ENCODE peak calls at places on chromosomes 7 and 10, in five cellular contexts. A is spleen, T is uterus, M is BJ, S is PC-3. W is an unnamed sample.

GRCh38 chr7:84536256-84536870 is 341.8 kb upstream of the SEMA3A start:
- DNase-seq in A (no peak), T (no peak), M (no peak), S (peak), W (no peak)

GRCh38 chr7:92973964-92974363 is 137.6 kb upstream of the CDK6 start:
- DNase-seq in A (no peak), T (no peak), M (peak), S (peak), W (no peak)

GRCh38 chr7:44827567-44827966 is 20.3 kb downstream of the H2AZ2 start:
- DNase-seq in A (peak), T (no peak), M (no peak), S (no peak), W (peak)

GRCh38 chr10:97255512-97256293 is 36.7 kb downstream of the ARHGAP19 start:
- DNase-seq in A (no peak), T (no peak), M (no peak), S (no peak), W (no peak)

GRCh38 chr10:30553625-30554442 is 75.7 kb downstream of the LYZL2 start:
- DNase-seq in A (peak), T (peak), M (peak), S (peak), W (no peak)

GRCh38 chr10:48464871-48465736 is 139.8 kb downstream of the ARHGAP22 start:
- DNase-seq in A (peak), T (no peak), M (no peak), S (no peak), W (peak)

GRCh38 chr10:111206521-111206920 is 129.7 kb downstream of the ADRA2A start:
- DNase-seq in A (no peak), T (no peak), M (no peak), S (no peak), W (no peak)

GRCh38 chr10:79445217-79445707 is at the start of gene ZCCHC24:
- DNase-seq in A (peak), T (no peak), M (no peak), S (peak), W (no peak)

GRCh38 chr10:119191881-119192280 is 13.3 kb upstream of the PRDX3 start:
- DNase-seq in A (no peak), T (no peak), M (no peak), S (peak), W (no peak)

GRCh38 chr7:12212051-12212485 is 974 bp downstream of the TMEM106B start:
- DNase-seq in A (no peak), T (no peak), M (no peak), S (no peak), W (no peak)

GRCh38 chr7:132394283-132395003 is 181.8 kb downstream of the PLXNA4 start:
- DNase-seq in A (no peak), T (no peak), M (no peak), S (peak), W (no peak)

GRCh38 chr7:127943541-127944521 is 87.4 kb downstream of the LRRC4 start:
- DNase-seq in A (no peak), T (no peak), M (no peak), S (no peak), W (no peak)

GRCh38 chr10:122307669-122308486 is 36.8 kb downstream of the BTBD16 start:
- DNase-seq in A (no peak), T (peak), M (peak), S (peak), W (peak)

GRCh38 chr7:116776610-116777289 is 85.6 kb upstream of the CAPZA2 start:
- DNase-seq in A (no peak), T (no peak), M (peak), S (peak), W (no peak)

GRCh38 chr7:148337995-148338747 is 252.4 kb upstream of the C7orf33 start:
- DNase-seq in A (no peak), T (no peak), M (no peak), S (no peak), W (no peak)

GRCh38 chr10:5484205-5484604 is 15.2 kb downstream of the CALML5 start:
- DNase-seq in A (no peak), T (no peak), M (no peak), S (peak), W (no peak)

GRCh38 chr7:26653966-26654365 is 210.4 kb downstream of the SKAP2 start:
- DNase-seq in A (no peak), T (no peak), M (no peak), S (peak), W (no peak)

GRCh38 chr10:102422586-102423129 is 2.0 kb downstream of the FBXL15 start:
- DNase-seq in A (peak), T (peak), M (no peak), S (peak), W (peak)

GRCh38 chr10:21496285-21497176 is 29.0 kb downstream of the SKIDA1 start:
- DNase-seq in A (peak), T (peak), M (no peak), S (peak), W (peak)

GRCh38 chr7:101239191-101239950 is 1.8 kb upstream of the CLDN15 start:
- DNase-seq in A (peak), T (no peak), M (no peak), S (no peak), W (no peak)

GRCh38 chr10:110709964-110710587 is 65.9 kb downstream of the RBM20 start:
- DNase-seq in A (no peak), T (no peak), M (no peak), S (no peak), W (no peak)

GRCh38 chr7:86733783-86734182 is 90.1 kb downstream of the GRM3 start:
- DNase-seq in A (no peak), T (no peak), M (no peak), S (peak), W (no peak)

GRCh38 chr10:112365014-112365432 is 8.9 kb upstream of the ACSL5 start:
- DNase-seq in A (no peak), T (no peak), M (no peak), S (no peak), W (no peak)

GRCh38 chr10:113029055-113029440 is 79.0 kb downstream of the TCF7L2 start:
- DNase-seq in A (no peak), T (no peak), M (no peak), S (no peak), W (no peak)

GRCh38 chr10:11236234-11236633 is 218.6 kb downstream of the CELF2 start:
- DNase-seq in A (no peak), T (no peak), M (no peak), S (no peak), W (no peak)

GRCh38 chr7:27997188-27997707 is 183.3 kb downstream of the JAZF1 start:
- DNase-seq in A (no peak), T (no peak), M (no peak), S (no peak), W (no peak)

GRCh38 chr7:30249986-30250774 is 34.2 kb upstream of the ZNRF2 start:
- DNase-seq in A (no peak), T (no peak), M (no peak), S (no peak), W (no peak)

GRCh38 chr7:43784030-43785001 is 25.8 kb downstream of the BLVRA start:
- DNase-seq in A (no peak), T (no peak), M (no peak), S (no peak), W (peak)

GRCh38 chr10:79390057-79390456 is 42.8 kb downstream of the PPIF start:
- DNase-seq in A (no peak), T (no peak), M (no peak), S (no peak), W (no peak)

GRCh38 chr7:66296001-66296521 is 90.9 kb downstream of the TPST1 start:
- DNase-seq in A (no peak), T (no peak), M (peak), S (no peak), W (no peak)

GRCh38 chr7:49564379-49564714 is 209.1 kb upstream of the VWC2 start:
- DNase-seq in A (no peak), T (no peak), M (no peak), S (no peak), W (no peak)

GRCh38 chr10:49056356-49056755 is 59.0 kb downstream of the VSTM4 start:
- DNase-seq in A (no peak), T (no peak), M (no peak), S (peak), W (peak)

GRCh38 chr10:119006451-119007210 is 22.9 kb upstream of the NANOS1 start:
- DNase-seq in A (no peak), T (peak), M (peak), S (peak), W (peak)

GRCh38 chr7:9785211-9785610 is 1188.5 kb upstream of the PHF14 start:
- DNase-seq in A (no peak), T (no peak), M (no peak), S (no peak), W (no peak)

GRCh38 chr10:44293842-44294241 is 91.1 kb downstream of the CXCL12 start:
- DNase-seq in A (no peak), T (peak), M (peak), S (no peak), W (no peak)

GRCh38 chr7:2276107-2276506 is 34.1 kb downstream of the NUDT1 start:
- DNase-seq in A (no peak), T (no peak), M (no peak), S (no peak), W (no peak)

GRCh38 chr7:11847336-11847735 is 15.3 kb upstream of the THSD7A start:
- DNase-seq in A (no peak), T (no peak), M (no peak), S (no peak), W (no peak)

GRCh38 chr10:44261296-44261695 is 123.6 kb downstream of the CXCL12 start:
- DNase-seq in A (no peak), T (peak), M (no peak), S (no peak), W (no peak)

GRCh38 chr10:92590623-92591549 is 2.0 kb upstream of the KIF11 start:
- DNase-seq in A (peak), T (peak), M (no peak), S (peak), W (no peak)

GRCh38 chr7:7764515-7765138 is 46.2 kb upstream of the RPA3 start:
- DNase-seq in A (no peak), T (no peak), M (no peak), S (peak), W (no peak)
- TF ChIP-seq CTCF in A (peak), T (no peak), M (no peak), S (peak), W (no peak)

GRCh38 chr7:69211739-69212138 is 386.5 kb upstream of the AUTS2 start:
- DNase-seq in A (no peak), T (no peak), M (no peak), S (no peak), W (no peak)
- TF ChIP-seq CTCF in A (no peak), T (no peak), M (no peak), S (no peak), W (no peak)

DNA sequence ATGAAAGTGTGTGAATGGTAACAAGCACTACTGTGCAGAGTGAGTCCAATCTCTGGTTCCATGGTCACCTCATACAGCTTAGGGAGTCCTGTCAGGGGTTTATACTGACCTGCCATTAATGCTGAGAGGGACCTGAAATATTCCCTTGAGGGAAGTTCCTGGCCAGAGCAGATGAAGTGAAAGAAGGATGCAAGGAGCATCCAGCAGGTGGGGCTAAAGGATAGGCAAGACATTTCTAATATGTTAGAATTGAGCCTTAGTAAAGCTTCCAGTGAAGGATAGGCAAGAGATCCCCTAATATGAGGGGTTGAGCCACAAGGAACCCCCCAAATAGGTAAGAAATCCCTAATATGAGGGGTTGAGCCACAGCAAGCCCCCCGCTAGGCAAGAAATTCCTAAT is 25.5 kb upstream of the FAM221A start:
- DNase-seq in A (no peak), T (no peak), M (no peak), S (peak), W (no peak)
- TF ChIP-seq CTCF in A (no peak), T (no peak), M (peak), S (peak), W (peak)

GRCh38 chr7:6423942-6424701 is 23.6 kb downstream of the DAGLB start:
- DNase-seq in A (peak), T (no peak), M (no peak), S (peak), W (no peak)
- TF ChIP-seq CTCF in A (no peak), T (no peak), M (no peak), S (peak), W (no peak)